ENCODE peak calls at places on chromosome 4, in four cellular contexts. J, R, F and U are unnamed samples.

GRCh38 chr4:36349904-36350554 is 68.6 kb downstream of the DTHD1 start:
- DNase-seq in R (no peak), F (no peak), J (no peak), U (no peak)

GRCh38 chr4:92265066-92265465 is 38.7 kb upstream of the GRID2 start:
- DNase-seq in J (no peak), F (no peak), R (no peak), U (no peak)

GRCh38 chr4:96035727-96036126 is 195.8 kb downstream of the PDHA2 start:
- DNase-seq in R (peak), F (no peak), J (no peak), U (peak)

GRCh38 chr4:95701500-95701899 is 138.4 kb upstream of the PDHA2 start:
- DNase-seq in J (no peak), R (no peak), F (no peak), U (no peak)

GRCh38 chr4:68375667-68376559 is 26.0 kb upstream of the YTHDC1 start:
- DNase-seq in J (no peak), F (peak), R (peak), U (peak)

GRCh38 chr4:118318931-118319330 is 33.9 kb downstream of the PRSS12 start:
- DNase-seq in J (no peak), F (no peak), R (no peak), U (no peak)

GRCh38 chr4:56757270-56757746 is 64.2 kb downstream of the SPINK2 start:
- DNase-seq in J (no peak), R (no peak), F (peak), U (no peak)

GRCh38 chr4:67288964-67289363 is 256.3 kb downstream of the CENPC start:
- DNase-seq in F (peak), R (peak), J (no peak), U (peak)

GRCh38 chr4:82891728-82892466 is 944 bp upstream of the SEC31A start:
- DNase-seq in F (no peak), J (no peak), R (no peak), U (no peak)

GRCh38 chr4:23775694-23776093 is 114.2 kb downstream of the PPARGC1A start:
- DNase-seq in F (no peak), J (no peak), R (no peak), U (no peak)

GRCh38 chr4:25915359-25915716 is 1.3 kb downstream of the SMIM20 start:
- DNase-seq in F (no peak), R (peak), J (no peak), U (no peak)

GRCh38 chr4:180925800-180926199 is 1317.4 kb upstream of the TENM3 start:
- DNase-seq in R (no peak), J (no peak), F (no peak), U (no peak)

GRCh38 chr4:75745721-75746199 is 21.4 kb downstream of the USO1 start:
- DNase-seq in R (peak), F (no peak), J (no peak), U (no peak)

GRCh38 chr4:174865418-174865985 is 36.5 kb upstream of the GLRA3 start:
- DNase-seq in J (no peak), R (no peak), F (no peak), U (no peak)

GRCh38 chr4:100042711-100043110 is 92.6 kb upstream of the H2AZ1 start:
- DNase-seq in F (no peak), R (no peak), J (no peak), U (no peak)

GRCh38 chr4:152063301-152064235 is 302.8 kb upstream of the GATB start:
- DNase-seq in J (no peak), R (no peak), F (no peak), U (no peak)

GRCh38 chr4:18593297-18594002 is 571.9 kb upstream of the LCORL start:
- DNase-seq in F (peak), J (peak), R (peak), U (peak)

GRCh38 chr4:16908377-16909021 is 10.1 kb upstream of the LDB2 start:
- DNase-seq in J (no peak), R (no peak), F (no peak), U (no peak)

GRCh38 chr4:2350982-2351381 is 67.5 kb downstream of the ZFYVE28 start:
- DNase-seq in J (no peak), F (no peak), R (no peak), U (no peak)

GRCh38 chr4:78764498-78764961 is 11.6 kb upstream of the BMP2K start:
- DNase-seq in J (no peak), F (no peak), R (no peak), U (no peak)

GRCh38 chr4:150261571-150261970 is 183.3 kb downstream of the DCLK2 start:
- DNase-seq in J (no peak), R (no peak), F (no peak), U (no peak)

GRCh38 chr4:3442959-3443749 is 1.4 kb downstream of the HGFAC start:
- DNase-seq in F (peak), J (no peak), R (peak), U (peak)

GRCh38 chr4:99669084-99669483 is 11.5 kb upstream of the C4orf54 start:
- DNase-seq in R (no peak), F (no peak), J (no peak), U (no peak)

GRCh38 chr4:75031746-75032145 is 98.8 kb downstream of the PARM1 start:
- DNase-seq in F (no peak), R (no peak), J (no peak), U (no peak)

GRCh38 chr4:54683616-54684346 is 26.0 kb downstream of the KIT start:
- DNase-seq in J (no peak), R (no peak), F (no peak), U (peak)

DNA sequence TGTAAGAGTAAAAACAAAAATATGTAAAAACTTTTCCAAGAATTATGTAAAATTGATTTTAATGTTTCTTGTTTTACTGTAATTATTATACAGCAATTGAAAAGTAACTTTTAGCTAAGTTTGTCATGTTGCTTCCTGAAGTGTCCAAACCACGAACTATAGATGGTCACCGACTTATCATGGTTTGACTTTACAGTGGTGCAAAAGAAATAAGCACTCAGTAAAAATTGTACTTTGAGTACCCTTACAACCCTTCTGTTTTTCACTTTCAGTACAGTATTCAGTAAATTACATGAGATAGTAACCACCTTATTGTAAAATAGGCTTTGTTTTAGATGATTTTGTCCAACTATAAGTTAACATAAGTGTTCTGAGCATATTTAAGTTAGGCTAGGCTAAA is 93.8 kb downstream of the SLC10A6 start:
- DNase-seq in R (no peak), J (no peak), F (no peak), U (no peak)
- TF ChIP-seq POLR2AphosphoS5 in R (no peak), J (no peak), F (no peak), U (no peak)

GRCh38 chr4:826508-827208 is 729 bp upstream of the CPLX1 start:
- DNase-seq in J (no peak), R (peak), F (no peak), U (no peak)
- TF ChIP-seq SPI1 in J (no peak), R (no peak), F (no peak), U (no peak)

GRCh38 chr4:7894098-7894676 is 45.5 kb downstream of the AFAP1 start:
- DNase-seq in J (no peak), F (no peak), R (no peak), U (no peak)

GRCh38 chr4:7894677-7895181 is 44.9 kb downstream of the AFAP1 start:
- DNase-seq in J (no peak), R (no peak), F (no peak), U (no peak)

GRCh38 chr4:7890635-7891393 is 48.8 kb downstream of the AFAP1 start:
- DNase-seq in J (no peak), R (no peak), F (no peak), U (no peak)

GRCh38 chr4:7893539-7893938 is 46.1 kb downstream of the AFAP1 start:
- DNase-seq in J (no peak), F (no peak), R (no peak), U (no peak)

DNA sequence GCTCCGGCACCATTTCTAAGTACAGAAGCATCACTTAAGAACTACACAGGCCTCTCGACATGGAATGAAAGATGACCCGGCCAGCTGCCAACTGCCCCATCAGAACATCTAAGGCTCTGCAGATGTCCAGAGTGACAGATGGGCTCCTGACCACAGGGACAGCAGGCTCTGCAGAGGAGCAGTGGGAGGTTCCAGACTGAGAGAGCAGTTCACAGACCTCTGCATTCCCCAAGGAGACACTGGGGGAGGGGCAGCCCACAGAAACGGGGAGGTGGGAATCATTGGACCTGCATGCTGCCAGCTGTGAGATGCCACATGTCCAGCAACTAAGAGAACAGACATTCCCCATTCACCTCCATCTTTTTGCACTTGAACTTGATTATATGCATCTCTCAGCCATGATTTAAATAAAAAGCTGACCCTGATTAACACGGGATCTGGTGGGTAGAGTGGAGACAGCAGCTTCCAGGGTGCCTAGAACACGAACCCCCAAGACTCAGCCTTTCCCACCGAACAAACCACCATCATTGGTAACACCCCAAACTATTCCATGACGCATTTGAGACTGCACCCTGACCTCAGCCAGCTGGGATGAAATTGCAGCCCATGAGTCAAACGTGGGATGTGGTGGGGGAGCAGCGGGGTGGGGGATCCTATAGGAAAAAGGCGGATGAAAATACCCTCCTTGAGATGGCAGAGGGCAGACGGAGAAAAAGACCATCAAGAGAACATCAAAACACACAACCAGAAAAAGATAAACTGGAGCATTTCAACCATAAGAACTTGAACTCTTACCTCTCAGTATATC is 47.2 kb downstream of the AFAP1 start:
- DNase-seq in J (no peak), F (no peak), R (no peak), U (no peak)
- TF ChIP-seq POLR2AphosphoS5 in J (no peak), F (no peak), R (no peak), U (no peak)

DNA sequence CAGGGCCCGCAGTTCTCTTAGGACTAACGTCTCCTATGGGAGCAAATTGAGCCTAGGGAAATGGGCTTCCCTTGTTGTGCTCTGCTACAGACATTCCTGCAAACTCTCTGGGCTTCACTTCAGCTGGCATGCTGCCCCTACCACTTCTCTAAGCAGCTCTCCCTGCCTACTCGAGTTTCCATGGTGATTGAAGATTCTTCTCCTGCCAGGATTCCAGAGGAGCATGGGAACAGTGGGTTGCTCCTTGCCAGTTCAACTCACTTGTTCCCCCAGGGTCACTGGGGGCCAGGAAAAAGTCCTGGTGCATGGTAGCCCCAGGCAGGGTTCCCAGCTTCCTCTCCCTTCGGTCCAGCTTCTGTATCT is 21.1 kb upstream of the WDR17 start:
- DNase-seq in J (no peak), F (no peak), R (no peak), U (no peak)
- TF ChIP-seq SPI1 in J (no peak), F (no peak), R (no peak), U (no peak)